ENCODE peak calls at places on chromosome 18, in four cellular contexts. I, C, P and J are unnamed samples.

GRCh38 chr18:63878343-63878742 is 9.2 kb upstream of the SERPINB2 start:
- DNase-seq in I (no peak), C (no peak), P (peak), J (no peak)

GRCh38 chr18:76451475-76452331 is 43.3 kb downstream of the ZNF516 start:
- DNase-seq in I (peak), C (no peak), P (no peak), J (peak)

GRCh38 chr18:811192-812122 is 585 bp downstream of the YES1 start:
- DNase-seq in I (peak), C (peak), P (peak), J (peak)

GRCh38 chr18:62611395-62612241 is 88.8 kb downstream of the ZCCHC2 start:
- DNase-seq in I (peak), C (no peak), P (no peak), J (no peak)

GRCh38 chr18:52343138-52343537 is 3.1 kb downstream of the DCC start:
- DNase-seq in I (peak), C (peak), P (peak), J (no peak)

GRCh38 chr18:35730738-35731370 is 149.3 kb downstream of the GALNT1 start:
- DNase-seq in I (no peak), C (no peak), P (peak), J (no peak)

GRCh38 chr18:79575891-79576685 is 103.5 kb upstream of the CTDP1 start:
- DNase-seq in I (no peak), C (peak), P (peak), J (no peak)

GRCh38 chr18:32760391-32760790 is 12.4 kb downstream of the KLHL14 start:
- DNase-seq in I (peak), C (no peak), P (no peak), J (no peak)

GRCh38 chr18:76618721-76619120 is 123.7 kb upstream of the ZNF516 start:
- DNase-seq in I (no peak), C (no peak), P (no peak), J (no peak)

GRCh38 chr18:29174891-29175290 is 998.0 kb upstream of the CDH2 start:
- DNase-seq in I (no peak), C (no peak), P (no peak), J (no peak)

GRCh38 chr18:63970803-63971191 is 916 bp downstream of the SERPINB8 start:
- DNase-seq in I (peak), C (peak), P (peak), J (no peak)

GRCh38 chr18:12839057-12839525 is 44.9 kb downstream of the PTPN2 start:
- DNase-seq in I (no peak), C (no peak), P (no peak), J (no peak)

GRCh38 chr18:11146238-11146946 is 3.0 kb downstream of the PIEZO2 start:
- DNase-seq in I (peak), C (no peak), P (no peak), J (no peak)

GRCh38 chr18:22280453-22280750 is 111.0 kb downstream of the GATA6 start:
- DNase-seq in I (no peak), C (no peak), P (no peak), J (no peak)

GRCh38 chr18:63445067-63445466 is 22.8 kb upstream of the VPS4B start:
- DNase-seq in I (no peak), C (no peak), P (no peak), J (no peak)

GRCh38 chr18:2570772-2571199 is 519 bp downstream of the METTL4 start:
- DNase-seq in I (peak), C (peak), P (peak), J (no peak)

GRCh38 chr18:23547806-23548205 is 38.5 kb downstream of the NPC1 start:
- DNase-seq in I (no peak), C (peak), P (no peak), J (no peak)

GRCh38 chr18:64134044-64134757 is 14.7 kb downstream of the LINC00305 start:
- DNase-seq in I (peak), C (no peak), P (no peak), J (no peak)

GRCh38 chr18:11553098-11553940 is 56.1 kb upstream of the SLC35G4 start:
- DNase-seq in I (peak), C (peak), P (peak), J (peak)

GRCh38 chr18:63070750-63071502 is 248.6 kb downstream of the BCL2 start:
- DNase-seq in I (no peak), C (peak), P (no peak), J (no peak)

GRCh38 chr18:57915848-57916596 is 112.9 kb upstream of the ATP8B1 start:
- DNase-seq in I (no peak), C (no peak), P (peak), J (no peak)

GRCh38 chr18:3153107-3153704 is 66.6 kb downstream of the MYOM1 start:
- DNase-seq in I (no peak), C (no peak), P (peak), J (peak)

GRCh38 chr18:59070181-59070912 is 69.3 kb upstream of the SEC11C start:
- DNase-seq in I (peak), C (peak), P (peak), J (peak)

GRCh38 chr18:11387880-11388279 is 221.5 kb upstream of the SLC35G4 start:
- DNase-seq in I (peak), C (peak), P (peak), J (peak)

GRCh38 chr18:3209859-3210569 is 9.8 kb downstream of the MYOM1 start:
- DNase-seq in I (no peak), C (no peak), P (peak), J (no peak)

GRCh38 chr18:48803951-48804855 is 146.6 kb downstream of the SMAD7 start:
- DNase-seq in I (no peak), C (no peak), P (no peak), J (no peak)

GRCh38 chr18:64288446-64288845 is 139.6 kb upstream of the LINC00305 start:
- DNase-seq in I (no peak), C (peak), P (no peak), J (no peak)

GRCh38 chr18:25310045-25310444 is 41.9 kb downstream of the ZNF521 start:
- DNase-seq in I (peak), C (no peak), P (peak), J (peak)

GRCh38 chr18:27844416-27844792 is 332.5 kb downstream of the CDH2 start:
- DNase-seq in I (no peak), C (no peak), P (peak), J (no peak)

GRCh38 chr18:48335829-48336228 is 73.4 kb downstream of the ZBTB7C start:
- DNase-seq in I (peak), C (no peak), P (no peak), J (no peak)

GRCh38 chr18:22170421-22171262 is 1.3 kb downstream of the GATA6 start:
- DNase-seq in I (peak), C (peak), P (peak), J (peak)

GRCh38 chr18:58004317-58004716 is 39.7 kb upstream of the NEDD4L start:
- DNase-seq in I (no peak), C (no peak), P (peak), J (no peak)

GRCh38 chr18:51447351-51447896 is 249.9 kb upstream of the MEX3C start:
- DNase-seq in I (peak), C (peak), P (no peak), J (no peak)

GRCh38 chr18:68693091-68693815 is 21.7 kb downstream of the TMX3 start:
- DNase-seq in I (no peak), C (no peak), P (no peak), J (no peak)

GRCh38 chr18:5294618-5295230 is 802 bp downstream of the ZBTB14 start:
- DNase-seq in I (peak), C (no peak), P (peak), J (peak)

GRCh38 chr18:58552057-58552461 is 76.8 kb downstream of the ALPK2 start:
- DNase-seq in I (no peak), C (peak), P (no peak), J (no peak)

GRCh38 chr18:53677480-53677879 is 547.0 kb downstream of the MBD2 start:
- DNase-seq in I (no peak), C (no peak), P (no peak), J (no peak)

GRCh38 chr18:49835405-49835804 is 22.1 kb upstream of the ACAA2 start:
- DNase-seq in I (no peak), C (no peak), P (no peak), J (no peak)

GRCh38 chr18:55327454-55327853 is 260.5 kb downstream of the TCF4 start:
- DNase-seq in I (no peak), C (no peak), P (no peak), J (no peak)

GRCh38 chr18:55324166-55324565 is 263.8 kb downstream of the TCF4 start:
- DNase-seq in I (no peak), C (no peak), P (no peak), J (no peak)

GRCh38 chr18:55326134-55326533 is 261.9 kb downstream of the TCF4 start:
- DNase-seq in I (no peak), C (no peak), P (no peak), J (no peak)

GRCh38 chr18:55331301-55331700 is 256.7 kb downstream of the TCF4 start:
- DNase-seq in I (no peak), C (no peak), P (no peak), J (peak)

DNA sequence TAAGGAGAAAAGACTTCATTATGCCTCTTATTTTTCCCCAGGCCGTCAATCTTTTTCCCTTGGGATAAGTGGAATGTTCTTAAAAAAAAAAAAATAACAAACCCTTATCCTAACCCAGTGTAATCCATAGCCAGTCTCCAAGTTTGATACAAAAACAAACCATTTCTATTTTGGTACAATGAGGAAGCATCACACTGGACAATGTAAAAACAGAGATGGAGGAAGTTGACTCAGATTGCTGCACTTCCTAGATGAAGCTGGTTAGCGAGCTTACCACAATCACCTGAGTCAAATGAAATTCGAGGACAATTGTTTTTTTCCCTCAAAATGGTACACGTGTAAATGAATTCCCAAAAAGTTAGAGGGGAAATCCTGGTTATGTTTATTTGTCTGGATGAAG is 259.7 kb downstream of the TCF4 start:
- DNase-seq in I (no peak), C (no peak), P (peak), J (peak)
- H2AFZ ChIP-seq in I (no peak), C (no peak), P (no peak), J (no peak)

GRCh38 chr18:61531182-61531581 is 198.0 kb downstream of the CDH20 start:
- DNase-seq in I (no peak), C (no peak), P (peak), J (no peak)

GRCh38 chr18:61530681-61531080 is 197.5 kb downstream of the CDH20 start:
- DNase-seq in I (no peak), C (no peak), P (no peak), J (no peak)

GRCh38 chr18:61535401-61535800 is 202.2 kb downstream of the CDH20 start:
- DNase-seq in I (no peak), C (no peak), P (no peak), J (no peak)

GRCh38 chr18:61528961-61529360 is 195.7 kb downstream of the CDH20 start:
- DNase-seq in I (no peak), C (no peak), P (no peak), J (no peak)

GRCh38 chr18:61531891-61532290 is 198.7 kb downstream of the CDH20 start:
- DNase-seq in I (no peak), C (no peak), P (no peak), J (no peak)
- TF ChIP-seq CTCF in I (no peak), C (no peak), P (no peak), J (no peak)

GRCh38 chr18:70463085-70463484 is 174.2 kb downstream of the SOCS6 start:
- DNase-seq in I (no peak), C (no peak), P (no peak), J (no peak)

GRCh38 chr18:70459251-70459650 is 170.4 kb downstream of the SOCS6 start:
- DNase-seq in I (no peak), C (no peak), P (no peak), J (no peak)

GRCh38 chr18:70462078-70462439 is 173.2 kb downstream of the SOCS6 start:
- DNase-seq in I (no peak), C (no peak), P (no peak), J (no peak)

GRCh38 chr18:70459731-70460130 is 170.9 kb downstream of the SOCS6 start:
- DNase-seq in I (no peak), C (no peak), P (no peak), J (no peak)

DNA sequence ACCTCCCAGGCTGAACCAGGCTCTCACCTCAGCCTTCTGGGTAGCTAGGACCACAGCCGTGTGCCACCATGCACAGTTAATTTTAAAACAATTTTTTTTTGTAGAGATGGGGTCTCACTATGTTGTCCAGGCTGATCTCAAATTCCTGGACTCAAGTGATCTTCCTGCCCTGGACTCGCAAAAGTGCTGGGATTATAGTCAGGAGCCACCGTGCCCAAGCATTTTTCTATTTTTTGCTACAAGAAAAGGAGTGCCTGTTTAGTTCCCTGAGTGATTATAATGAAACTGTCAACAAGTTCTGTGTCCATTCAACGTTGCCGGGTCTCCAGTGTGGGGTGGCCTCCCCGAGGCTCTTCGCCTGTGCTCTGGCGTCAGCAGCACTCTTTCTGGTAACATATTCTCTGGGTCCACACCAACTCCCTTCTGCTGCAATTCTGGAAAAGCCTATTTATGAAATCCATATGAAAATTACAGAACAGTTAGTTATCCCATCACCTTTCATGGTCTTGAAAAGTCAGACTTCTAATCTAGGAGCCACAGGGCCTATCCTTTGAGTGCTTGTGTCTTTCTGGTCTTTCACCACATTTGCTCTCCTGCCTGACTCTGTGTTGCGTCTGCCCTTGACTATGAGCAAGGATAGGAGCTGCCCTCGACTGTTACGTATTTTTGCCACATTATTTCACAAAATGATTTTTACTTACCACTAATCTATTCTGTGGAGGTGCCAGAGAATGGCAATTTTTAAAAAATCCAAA is 172.7 kb downstream of the SOCS6 start:
- DNase-seq in I (no peak), C (no peak), P (no peak), J (no peak)
- H2AFZ ChIP-seq in I (peak), C (no peak), P (no peak), J (no peak)

GRCh38 chr18:45571714-45572113 is 43.6 kb upstream of the SLC14A2 start:
- DNase-seq in I (peak), C (no peak), P (no peak), J (no peak)
- TF ChIP-seq CTCF in I (peak), C (peak), P (peak), J (no peak)

GRCh38 chr18:37419272-37419671 is 146.3 kb downstream of the CELF4 start:
- DNase-seq in I (peak), C (no peak), P (no peak), J (no peak)
- H2AFZ ChIP-seq in I (no peak), C (no peak), P (no peak), J (no peak)